ENCODE peak calls at places on chromosomes 12 and 14, in seven cellular contexts. H, L, E, J, D, I and Y are unnamed samples.

GRCh38 chr12:104064842-104065441 is 611 bp downstream of the HCFC2 start:
- DNase-seq in E (peak; percentile 48), L (peak; percentile 56), I (peak; percentile 29), H (no peak), J (peak; percentile 21), D (no peak), Y (no peak)

GRCh38 chr12:88703790-88704189 is 123.5 kb upstream of the KITLG start:
- DNase-seq in D (no peak), H (no peak), L (no peak), E (no peak), J (no peak), I (no peak), Y (no peak)

GRCh38 chr12:100368066-100368465 is 11.2 kb downstream of the SLC17A8 start:
- DNase-seq in E (no peak), I (no peak), D (no peak), J (no peak), L (no peak), H (no peak), Y (no peak)

GRCh38 chr12:32296541-32296940 is 102.8 kb upstream of the FGD4 start:
- DNase-seq in E (no peak), I (peak; percentile 55), D (no peak), J (no peak), L (no peak), H (no peak), Y (no peak)

GRCh38 chr12:1795785-1796514 is 24.4 kb upstream of the LRTM2 start:
- DNase-seq in I (peak; percentile 95), D (peak; percentile 81), E (peak; percentile 82), H (peak; percentile 88), J (peak; percentile 75), L (peak; percentile 97), Y (peak; percentile 96)

GRCh38 chr14:92458959-92459478 is 54.6 kb upstream of the RIN3 start:
- DNase-seq in I (no peak), H (no peak), D (no peak), J (no peak), L (no peak), E (no peak), Y (no peak)

GRCh38 chr14:52879958-52880357 is 70.9 kb downstream of the FERMT2 start:
- DNase-seq in D (peak; percentile 56), I (no peak), L (no peak), H (no peak), E (no peak), J (no peak), Y (no peak)

GRCh38 chr14:28502517-28502916 is 264.1 kb upstream of the FOXG1 start:
- DNase-seq in H (no peak), I (no peak), D (no peak), E (no peak), J (no peak), L (no peak), Y (no peak)

GRCh38 chr12:131128556-131128955 is 174.8 kb downstream of the ADGRD1 start:
- DNase-seq in D (no peak), I (no peak), L (no peak), H (no peak), E (no peak), J (no peak), Y (no peak)

GRCh38 chr12:53961025-53961761 is 6.5 kb downstream of the HOXC12 start:
- DNase-seq in I (no peak), H (no peak), D (no peak), L (peak; percentile 54), E (peak; percentile 33), J (no peak), Y (no peak)

GRCh38 chr12:131349397-131350127 is 361.3 kb upstream of the SFSWAP start:
- DNase-seq in J (no peak), E (no peak), I (no peak), D (no peak), H (no peak), L (no peak), Y (no peak)

GRCh38 chr14:91929700-91930099 is 17.8 kb downstream of the FBLN5 start:
- DNase-seq in H (no peak), I (no peak), D (peak; percentile 40), E (no peak), L (no peak), J (no peak), Y (no peak)

GRCh38 chr12:5577239-5577638 is 145.3 kb downstream of the NTF3 start:
- DNase-seq in H (no peak), I (no peak), E (no peak), L (peak; percentile 59), D (no peak), J (no peak), Y (no peak)

GRCh38 chr14:90091393-90091792 is 29.6 kb downstream of the KCNK13 start:
- DNase-seq in D (peak; percentile 20), H (no peak), I (no peak), E (no peak), L (no peak), J (no peak), Y (no peak)

GRCh38 chr12:109762071-109762672 is 48.5 kb downstream of the FAM222A start:
- DNase-seq in D (no peak), I (peak; percentile 1), E (no peak), L (peak; percentile 40), H (no peak), J (no peak), Y (no peak)

GRCh38 chr14:75238728-75239455 is 39.7 kb upstream of the FOS start:
- DNase-seq in J (no peak), D (no peak), L (no peak), I (peak; percentile 26), H (no peak), E (no peak), Y (peak; percentile 50)

GRCh38 chr12:128091101-128091795 is 175.7 kb upstream of the TMEM132C start:
- DNase-seq in L (no peak), E (no peak), D (no peak), I (no peak), J (no peak), H (no peak), Y (no peak)

GRCh38 chr14:45133683-45134050 is 614 bp downstream of the FKBP3 start:
- DNase-seq in L (no peak), D (no peak), J (no peak), H (no peak), E (no peak), I (no peak), Y (no peak)

GRCh38 chr12:82686223-82687019 is at the start of gene TMTC2:
- DNase-seq in L (peak; percentile 93), H (peak; percentile 83), I (peak; percentile 97), J (peak; percentile 93), D (peak; percentile 82), E (peak; percentile 71), Y (peak; percentile 93)

GRCh38 chr14:99524804-99525698 is 43.8 kb downstream of the CCNK start:
- DNase-seq in I (no peak), L (peak; percentile 45), D (peak; percentile 59), J (peak; percentile 65), E (peak; percentile 28), H (no peak), Y (peak; percentile 25)

GRCh38 chr12:50537538-50537919 is 32.7 kb downstream of the DIP2B start:
- DNase-seq in J (no peak), D (peak; percentile 85), E (no peak), H (no peak), I (no peak), L (no peak), Y (no peak)

GRCh38 chr12:9941838-9942237 is 9.7 kb upstream of the CLEC2A start:
- DNase-seq in D (no peak), J (no peak), H (no peak), E (no peak), L (no peak), I (no peak), Y (no peak)
- H3K4me1 ChIP-seq in D (no peaks in the 10 kb centered on the region), J (no peaks in the 10 kb centered on the region), H (peaks cover 3% of the 10 kb centered on the region), E (peaks cover 4% of the 10 kb centered on the region), L (no peaks in the 10 kb centered on the region), I (no peaks in the 10 kb centered on the region), Y (no peaks in the 10 kb centered on the region)

DNA sequence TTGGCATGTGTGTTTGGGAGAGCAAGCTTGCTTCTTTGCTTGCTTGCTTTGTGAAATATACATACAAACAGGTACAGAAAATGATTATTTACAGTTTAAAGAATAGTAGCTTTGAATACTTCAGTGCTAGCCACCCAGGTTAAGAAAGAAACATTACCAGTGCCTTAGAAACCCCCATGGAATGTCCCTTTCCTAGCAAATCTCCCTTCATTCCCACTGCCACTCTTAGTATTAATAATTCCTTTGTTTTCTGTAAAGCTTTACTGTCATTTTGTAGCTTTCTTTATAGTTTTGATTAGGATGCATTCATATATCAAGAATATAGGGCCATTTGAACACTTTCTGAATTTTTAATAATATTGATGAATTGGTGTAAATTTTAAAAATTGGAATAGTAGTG is 9.5 kb downstream of the SRGAP1 start:
- DNase-seq in H (no peak), D (no peak), E (no peak), I (no peak), J (no peak), L (no peak), Y (no peak)
- H3K27ac ChIP-seq in H (no peak overlapping the region), D (no peak overlapping the region), E (no peak overlapping the region), I (no peak overlapping the region), J (no peak overlapping the region), L (no peak overlapping the region), Y (no peak overlapping the region)

DNA sequence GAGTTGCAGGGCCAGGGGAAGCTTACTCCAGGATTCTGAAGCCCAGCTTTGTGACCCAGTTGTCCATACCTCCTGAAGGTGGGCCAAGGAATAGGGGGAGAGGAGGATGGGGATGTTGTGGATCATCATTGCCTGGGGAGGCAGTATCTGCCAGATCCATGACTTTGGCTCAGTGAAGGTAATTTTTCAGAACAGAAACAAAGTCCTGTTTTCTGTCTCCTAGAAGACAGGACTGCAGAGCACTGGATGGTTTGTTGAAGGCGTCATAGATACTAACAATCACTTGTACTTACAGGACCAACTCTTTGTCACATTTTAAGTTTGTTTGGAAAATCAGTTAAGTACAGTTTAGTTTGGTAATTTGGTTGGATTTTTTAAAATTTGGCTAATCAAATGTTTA is 38.4 kb downstream of the ANO6 start:
- DNase-seq in J (no peak), L (no peak), I (no peak), H (no peak), E (no peak), D (no peak), Y (no peak)
- H3K4me1 ChIP-seq in J (peaks cover 18% of the 10 kb centered on the region), L (peaks cover 71% of the 10 kb centered on the region), I (peaks cover 10% of the 10 kb centered on the region), H (no peaks in the 10 kb centered on the region), E (peaks cover 4% of the 10 kb centered on the region), D (peaks cover 3% of the 10 kb centered on the region), Y (peaks cover 29% of the 10 kb centered on the region)

DNA sequence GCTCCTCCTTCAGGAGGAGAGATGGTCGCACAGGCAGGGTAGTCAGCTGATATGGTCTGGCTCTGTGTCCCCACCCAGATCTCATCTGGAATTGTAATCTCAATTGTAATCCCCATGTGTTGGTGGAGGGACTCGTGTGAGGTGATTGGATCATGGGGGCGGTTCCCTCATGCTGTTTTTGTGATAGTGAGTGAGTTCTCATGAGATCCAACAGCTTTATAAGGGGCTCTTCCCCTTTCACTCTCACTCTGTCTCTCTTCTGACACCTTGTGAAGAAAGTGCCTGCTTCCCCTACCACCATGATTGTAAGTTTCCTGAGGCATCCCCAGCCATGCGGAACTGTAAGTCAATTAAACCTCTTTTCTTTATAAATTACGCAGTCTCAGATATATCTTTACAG is 218.9 kb upstream of the TMTC1 start:
- DNase-seq in I (no peak), J (peak; percentile 3), E (no peak), H (no peak), D (no peak), L (no peak), Y (no peak)
- H3K27ac ChIP-seq in I (no peak overlapping the region), J (no peak overlapping the region), E (no peak overlapping the region), H (no peak overlapping the region), D (no peak overlapping the region), L (no peak overlapping the region), Y (no peak overlapping the region)

DNA sequence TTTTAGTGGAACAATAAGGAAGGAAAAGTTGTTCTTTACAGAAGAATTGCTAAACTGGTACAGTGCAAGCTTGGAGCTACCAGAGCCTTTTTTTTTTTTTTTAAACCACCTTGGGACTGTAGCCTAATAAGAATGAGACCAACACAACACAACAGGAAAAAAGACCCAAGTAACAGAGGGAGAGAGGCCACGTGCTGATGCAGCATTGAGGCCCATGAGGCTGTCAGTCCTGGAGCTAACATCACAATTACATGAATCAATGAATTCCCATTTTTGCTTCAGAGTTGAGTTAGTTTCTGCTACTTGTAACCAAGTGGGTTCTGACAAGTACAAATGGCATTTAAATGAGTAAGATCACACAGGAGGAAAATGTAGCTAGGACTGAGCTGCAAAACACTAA is 149.0 kb upstream of the EEA1 start:
- DNase-seq in H (no peak), L (no peak), J (no peak), D (no peak), I (no peak), E (no peak), Y (no peak)
- H3K4me1 ChIP-seq in H (no peaks in the 10 kb centered on the region), L (no peaks in the 10 kb centered on the region), J (peaks cover 40% of the 10 kb centered on the region), D (peaks cover 3% of the 10 kb centered on the region), I (no peaks in the 10 kb centered on the region), E (no peaks in the 10 kb centered on the region), Y (no peaks in the 10 kb centered on the region)